ENCODE peak calls at places on chromosome 10, in six cellular contexts. W, A, G, U, Q and H are unnamed samples.

GRCh38 chr10:16599662-16600061 is 78.0 kb upstream of the C1QL3 start:
- DNase-seq in W (no peak), A (no peak), G (no peak), U (no peak), Q (no peak), H (no peak)

GRCh38 chr10:6445671-6446278 is 134.3 kb downstream of the PRKCQ start:
- DNase-seq in W (no peak), A (peak), G (peak), U (no peak), Q (peak), H (peak)

GRCh38 chr10:118034755-118035154 is 12.0 kb downstream of the RAB11FIP2 start:
- DNase-seq in W (no peak), A (peak), G (no peak), U (no peak), Q (peak), H (no peak)

GRCh38 chr10:103592186-103593021 is 98.9 kb downstream of the NEURL1 start:
- DNase-seq in W (no peak), A (peak), G (peak), U (no peak), Q (peak), H (no peak)

GRCh38 chr10:11036424-11037011 is 18.8 kb downstream of the CELF2 start:
- DNase-seq in W (no peak), A (peak), G (no peak), U (no peak), Q (peak), H (peak)

GRCh38 chr10:11993834-11994468 is 48.7 kb downstream of the UPF2 start:
- DNase-seq in W (no peak), A (no peak), G (no peak), U (no peak), Q (no peak), H (no peak)

GRCh38 chr10:61284222-61284890 is 168.8 kb downstream of the TMEM26 start:
- DNase-seq in W (peak), A (peak), G (peak), U (no peak), Q (no peak), H (no peak)

GRCh38 chr10:24193330-24193729 is 15.6 kb upstream of the KIAA1217 start:
- DNase-seq in W (no peak), A (no peak), G (no peak), U (no peak), Q (peak), H (no peak)

GRCh38 chr10:67936416-67936815 is 52.0 kb downstream of the SIRT1 start:
- DNase-seq in W (no peak), A (peak), G (no peak), U (no peak), Q (no peak), H (no peak)

GRCh38 chr10:12500406-12501303 is 151.3 kb downstream of the CAMK1D start:
- DNase-seq in W (peak), A (no peak), G (no peak), U (peak), Q (peak), H (peak)

GRCh38 chr10:132876131-132876860 is 66.1 kb downstream of the CFAP46 start:
- DNase-seq in W (no peak), A (no peak), G (no peak), U (peak), Q (no peak), H (no peak)

GRCh38 chr10:130301026-130301892 is 165.1 kb downstream of the GLRX3 start:
- DNase-seq in W (no peak), A (no peak), G (no peak), U (no peak), Q (peak), H (peak)

GRCh38 chr10:13587367-13587766 is 602 bp downstream of the PRPF18 start:
- DNase-seq in W (no peak), A (no peak), G (no peak), U (no peak), Q (peak), H (peak)

DNA sequence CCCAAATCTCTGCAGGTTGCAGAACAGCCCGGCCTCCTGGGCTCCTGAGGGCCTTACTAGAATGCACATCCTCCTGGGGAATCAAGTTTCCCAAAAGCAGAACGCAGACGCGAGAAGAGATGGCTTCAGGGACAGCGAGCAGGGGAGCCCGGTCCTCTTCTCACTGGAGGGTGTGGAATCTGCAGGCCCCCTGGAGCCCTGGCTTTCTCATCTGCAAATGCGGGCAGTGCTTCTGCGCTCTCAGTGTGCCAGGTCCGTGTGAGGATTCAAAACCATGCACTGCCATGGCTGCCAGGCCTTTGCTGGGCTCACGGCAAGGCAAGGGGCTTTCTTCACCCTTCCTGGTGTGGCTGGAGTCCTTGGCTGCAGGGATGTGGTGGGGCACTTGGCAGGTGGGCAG is 330.9 kb upstream of the MKI67 start:
- DNase-seq in W (no peak), A (no peak), G (no peak), U (no peak), Q (no peak), H (no peak)
- H3K27ac ChIP-seq in W (no peak), A (no peak), G (no peak), U (no peak), Q (no peak), H (no peak)

GRCh38 chr10:88971668-88972067 is 18.9 kb upstream of the FAS start:
- DNase-seq in W (no peak), A (peak), G (no peak), U (no peak), Q (no peak), H (no peak)

GRCh38 chr10:88975377-88975720 is 15.2 kb upstream of the FAS start:
- DNase-seq in W (no peak), A (no peak), G (no peak), U (no peak), Q (no peak), H (no peak)

GRCh38 chr10:88978463-88978862 is 12.1 kb upstream of the FAS start:
- DNase-seq in W (no peak), A (no peak), G (no peak), U (no peak), Q (no peak), H (no peak)

GRCh38 chr10:88974012-88974411 is 16.6 kb upstream of the FAS start:
- DNase-seq in W (no peak), A (peak), G (no peak), U (no peak), Q (no peak), H (no peak)

GRCh38 chr10:88974446-88975376 is 15.9 kb upstream of the FAS start:
- DNase-seq in W (no peak), A (peak), G (no peak), U (no peak), Q (no peak), H (no peak)
- H3K4me3 ChIP-seq in W (peak), A (peak), G (peak), U (peak), Q (peak), H (peak)

GRCh38 chr10:22740180-22740579 is 25.8 kb upstream of the PIP4K2A start:
- DNase-seq in W (no peak), A (peak), G (no peak), U (no peak), Q (no peak), H (no peak)
- TF ChIP-seq CTCF in W (no peak), A (no peak), G (no peak), U (no peak), Q (no peak), H (no peak)

GRCh38 chr10:110797416-110797815 is 74.3 kb upstream of the PDCD4 start:
- DNase-seq in W (no peak), A (no peak), G (no peak), U (no peak), Q (no peak), H (no peak)
- H3K27ac ChIP-seq in W (no peak), A (no peak), G (no peak), U (no peak), Q (no peak), H (no peak)

DNA sequence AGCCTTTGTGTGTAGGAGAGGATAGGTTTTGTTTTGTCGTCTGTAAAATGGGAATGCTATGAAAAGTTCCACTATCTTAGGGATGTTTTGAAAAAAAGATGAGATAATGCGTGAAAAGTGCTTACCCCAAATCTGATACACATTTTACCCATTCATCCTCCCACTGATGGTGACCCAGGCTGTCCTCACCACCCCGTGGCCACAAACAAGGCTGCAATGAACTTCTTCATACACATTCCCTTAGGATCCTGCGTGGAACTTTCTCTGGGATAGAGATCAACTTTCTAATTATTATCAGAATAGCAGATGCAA is 399 bp upstream of the OGDHL start:
- DNase-seq in W (no peak), A (no peak), G (no peak), U (no peak), Q (no peak), H (no peak)
- H3K4me3 ChIP-seq in W (no peak), A (no peak), G (no peak), U (peak), Q (peak), H (peak)

DNA sequence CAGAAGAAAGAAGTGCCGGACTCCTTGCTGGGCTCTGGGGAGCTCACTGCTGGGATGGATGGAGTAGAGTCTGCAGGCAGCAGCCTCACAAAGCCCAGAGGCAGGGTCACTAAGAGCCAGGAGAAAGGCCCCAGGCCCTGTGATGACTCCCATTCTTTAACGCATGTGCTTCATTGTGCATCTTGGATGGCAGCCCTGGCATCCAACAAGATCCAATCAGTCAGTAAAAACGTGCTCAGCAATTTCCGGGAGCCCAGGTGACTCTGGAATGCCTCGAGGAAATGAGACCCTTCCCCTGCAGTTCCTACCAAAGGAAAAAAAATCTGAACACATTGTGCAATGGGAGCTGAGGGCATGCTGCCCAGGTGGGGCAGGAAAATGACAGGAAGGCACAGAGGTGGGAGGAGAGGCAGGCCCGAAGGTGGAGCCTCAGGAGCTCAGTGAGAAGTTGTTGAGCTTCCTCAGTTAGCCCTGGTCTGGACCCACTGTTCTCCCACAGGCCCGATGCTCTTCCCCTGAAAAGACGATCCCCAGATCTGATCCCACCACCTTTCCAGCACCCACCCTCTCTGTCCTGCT is 60.7 kb upstream of the TMEM72 start:
- DNase-seq in W (no peak), A (no peak), G (no peak), U (no peak), Q (no peak), H (no peak)
- TF ChIP-seq CTCF in W (no peak), A (no peak), G (no peak), U (no peak), Q (no peak), H (no peak)

DNA sequence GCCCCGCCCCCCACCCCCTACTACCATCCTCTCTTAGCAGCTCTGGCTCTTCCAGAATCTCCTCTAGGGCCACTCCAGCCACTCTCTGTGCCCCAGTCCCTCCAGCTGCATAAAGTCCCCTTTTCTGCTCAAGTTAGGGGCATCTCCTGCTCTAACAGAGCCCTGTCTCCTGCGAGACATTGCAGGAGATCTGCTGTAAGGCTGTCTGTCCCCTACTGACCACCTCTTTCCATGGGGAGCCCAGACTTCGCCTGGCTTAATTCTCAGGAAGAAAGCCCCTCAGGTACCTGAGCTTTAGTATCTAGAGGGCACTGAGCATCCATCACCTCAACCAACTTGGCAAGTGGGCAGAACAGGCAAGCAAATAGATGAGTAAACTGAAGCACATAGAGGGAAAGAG is 200.7 kb upstream of the ZMIZ1 start:
- DNase-seq in W (no peak), A (no peak), G (no peak), U (peak), Q (no peak), H (peak)
- H3K27ac ChIP-seq in W (no peak), A (no peak), G (no peak), U (no peak), Q (no peak), H (no peak)

DNA sequence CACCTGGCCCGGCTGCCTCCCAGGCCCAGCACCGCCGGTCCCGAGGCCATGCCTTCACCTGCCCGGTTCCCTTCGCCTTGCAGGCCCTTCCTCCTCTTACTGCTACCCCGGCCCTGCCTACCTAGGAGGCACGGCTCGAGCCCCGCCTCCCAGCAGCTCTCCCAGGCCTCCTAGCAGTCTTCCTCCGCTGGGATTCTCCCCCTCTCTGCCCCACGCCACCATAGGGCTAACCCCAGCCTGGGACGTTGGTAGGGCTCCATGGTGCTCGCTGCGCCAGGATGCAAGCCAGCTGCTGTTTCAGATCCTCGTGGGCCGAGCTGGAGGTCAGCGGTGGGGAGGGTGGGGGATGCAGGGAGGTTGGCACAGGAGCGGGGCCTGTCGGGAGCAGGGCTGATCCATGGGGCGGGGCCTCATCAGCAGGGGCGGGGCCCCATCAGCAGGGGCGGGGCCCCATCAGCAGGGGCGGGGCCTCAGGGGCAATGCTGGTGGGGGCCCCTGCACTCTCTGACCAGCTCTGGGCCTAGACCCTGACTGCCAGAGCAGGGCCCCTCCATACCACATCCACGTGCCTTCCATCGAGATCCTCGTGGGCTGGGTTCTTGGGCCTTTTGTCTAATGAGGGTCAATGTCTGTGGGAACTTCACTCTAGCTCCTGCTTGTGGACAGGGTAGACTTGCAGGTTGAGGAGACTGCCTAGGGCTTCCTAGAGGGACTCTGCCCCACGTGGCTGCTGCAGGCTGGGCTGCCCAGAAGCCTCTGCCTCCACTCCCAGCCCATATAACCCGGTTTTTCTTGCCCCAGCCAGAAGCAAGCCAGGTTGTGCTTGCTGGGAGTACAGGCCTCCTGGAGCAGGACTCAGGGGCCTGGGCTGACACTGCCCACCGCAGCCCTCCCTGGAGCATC is 63.1 kb downstream of the RASGEF1A start:
- DNase-seq in W (peak), A (no peak), G (peak), U (no peak), Q (peak), H (peak)
- H3K4me3 ChIP-seq in W (peak), A (no peak), G (peak), U (peak), Q (peak), H (no peak)